ENCODE peak calls at places on chromosome 3, in six cellular contexts. T, N, R, K, A and Z are unnamed samples.

GRCh38 chr3:104711435-104711834 is 655.3 kb upstream of the ALCAM start:
- DNase-seq in T (no peak), N (no peak), R (no peak), K (no peak), A (no peak), Z (no peak)

GRCh38 chr3:128070898-128071591 is 18.8 kb downstream of the SEC61A1 start:
- DNase-seq in T (no peak), N (no peak), R (no peak), K (no peak), A (no peak), Z (no peak)

GRCh38 chr3:136512391-136512790 is 239.8 kb downstream of the STAG1 start:
- DNase-seq in T (no peak), N (no peak), R (no peak), K (no peak), A (no peak), Z (no peak)

GRCh38 chr3:172760406-172760805 is 9.9 kb downstream of the ECT2 start:
- DNase-seq in T (no peak), N (no peak), R (no peak), K (no peak), A (no peak), Z (no peak)

GRCh38 chr3:138768126-138768525 is 66.6 kb downstream of the PIK3CB start:
- DNase-seq in T (no peak), N (no peak), R (no peak), K (peak; percentile 32), A (no peak), Z (no peak)

GRCh38 chr3:127027811-127028548 is 45.1 kb downstream of the PLXNA1 start:
- DNase-seq in T (peak; percentile 74), N (no peak), R (no peak), K (no peak), A (no peak), Z (no peak)

GRCh38 chr3:112813723-112814171 is 32.9 kb downstream of the CD200R1L start:
- DNase-seq in T (no peak), N (no peak), R (no peak), K (no peak), A (no peak), Z (no peak)

GRCh38 chr3:180408654-180409053 is 193.3 kb upstream of the TTC14 start:
- DNase-seq in T (no peak), N (no peak), R (no peak), K (no peak), A (no peak), Z (no peak)

GRCh38 chr3:152574461-152575079 is 260.4 kb upstream of the P2RY1 start:
- DNase-seq in T (peak; percentile 29), N (peak; percentile 18), R (no peak), K (peak; percentile 38), A (peak; percentile 69), Z (no peak)

GRCh38 chr3:112629425-112629824 is 11.5 kb downstream of the CCDC80 start:
- DNase-seq in T (peak; percentile 44), N (no peak), R (no peak), K (peak; percentile 28), A (no peak), Z (no peak)

GRCh38 chr3:82364827-82365226 is 603.4 kb upstream of the GBE1 start:
- DNase-seq in T (no peak), N (no peak), R (no peak), K (no peak), A (no peak), Z (no peak)

GRCh38 chr3:72127843-72128242 is 342.9 kb upstream of the PROK2 start:
- DNase-seq in T (no peak), N (no peak), R (no peak), K (no peak), A (no peak), Z (no peak)

GRCh38 chr3:130941793-130942192 is 47.9 kb downstream of the ATP2C1 start:
- DNase-seq in T (no peak), N (no peak), R (no peak), K (no peak), A (no peak), Z (no peak)

GRCh38 chr3:126395846-126396513 is 1.3 kb downstream of the CFAP100 start:
- DNase-seq in T (no peak), N (no peak), R (peak; percentile 27), K (no peak), A (no peak), Z (no peak)

GRCh38 chr3:5822843-5823242 is 635.3 kb downstream of the EDEM1 start:
- DNase-seq in T (no peak), N (no peak), R (no peak), K (no peak), A (no peak), Z (no peak)

GRCh38 chr3:106913111-106913698 is 464.0 kb upstream of the CCDC54 start:
- DNase-seq in T (no peak), N (no peak), R (no peak), K (no peak), A (no peak), Z (no peak)

GRCh38 chr3:132267594-132267993 is 49.6 kb upstream of the ACP3 start:
- DNase-seq in T (no peak), N (no peak), R (no peak), K (no peak), A (no peak), Z (no peak)

GRCh38 chr3:50442940-50443579 is 60.4 kb downstream of the CACNA2D2 start:
- DNase-seq in T (peak; percentile 22), N (no peak), R (no peak), K (no peak), A (no peak), Z (no peak)

GRCh38 chr3:118029049-118029448 is 1005.6 kb downstream of the IGSF11 start:
- DNase-seq in T (no peak), N (no peak), R (no peak), K (no peak), A (no peak), Z (no peak)
- H3K9me3 ChIP-seq in T (peaks cover 8% of the 10 kb centered on the region), N (no peaks in the 10 kb centered on the region), R (no peaks in the 10 kb centered on the region), K (no peaks in the 10 kb centered on the region), A (peaks cover 29% of the 10 kb centered on the region), Z (no peaks in the 10 kb centered on the region)

GRCh38 chr3:44722103-44722401 is 7.4 kb upstream of the ZNF501 start:
- DNase-seq in T (no peak), N (no peak), R (no peak), K (no peak), A (no peak), Z (no peak)
- H3K9me3 ChIP-seq in T (peaks cover 80% of the 10 kb centered on the region), N (peaks cover 60% of the 10 kb centered on the region), R (no peaks in the 10 kb centered on the region), K (peaks cover 46% of the 10 kb centered on the region), A (peaks cover 97% of the 10 kb centered on the region), Z (peaks cover 51% of the 10 kb centered on the region)

GRCh38 chr3:33526787-33527186 is 86.6 kb upstream of the UBP1 start:
- DNase-seq in T (no peak), N (no peak), R (no peak), K (no peak), A (no peak), Z (no peak)
- H3K9me3 ChIP-seq in T (peaks cover 10% of the 10 kb centered on the region), N (no peaks in the 10 kb centered on the region), R (no peaks in the 10 kb centered on the region), K (no peaks in the 10 kb centered on the region), A (peaks cover 12% of the 10 kb centered on the region), Z (peaks cover 5% of the 10 kb centered on the region)

GRCh38 chr3:31654998-31655397 is 122.3 kb downstream of the STT3B start:
- DNase-seq in T (no peak), N (no peak), R (no peak), K (no peak), A (no peak), Z (no peak)
- H3K9me3 ChIP-seq in T (peaks cover 73% of the 10 kb centered on the region), N (peaks cover 41% of the 10 kb centered on the region), R (peaks cover 3% of the 10 kb centered on the region), K (peaks cover 11% of the 10 kb centered on the region), A (peaks cover 59% of the 10 kb centered on the region), Z (peaks cover 29% of the 10 kb centered on the region)

GRCh38 chr3:199815-200214 is 3.3 kb downstream of the CHL1 start:
- DNase-seq in T (no peak), N (no peak), R (no peak), K (no peak), A (no peak), Z (no peak)
- H3K9me3 ChIP-seq in T (no peaks in the 10 kb centered on the region), N (no peaks in the 10 kb centered on the region), R (no peaks in the 10 kb centered on the region), K (peaks cover 31% of the 10 kb centered on the region), A (no peaks in the 10 kb centered on the region), Z (no peaks in the 10 kb centered on the region)

GRCh38 chr3:189001559-189001958 is 170.2 kb upstream of the TPRG1 start:
- DNase-seq in T (no peak), N (no peak), R (no peak), K (peak; percentile 34), A (no peak), Z (no peak)
- H3K9me3 ChIP-seq in T (no peaks in the 10 kb centered on the region), N (no peaks in the 10 kb centered on the region), R (no peaks in the 10 kb centered on the region), K (no peaks in the 10 kb centered on the region), A (no peaks in the 10 kb centered on the region), Z (no peaks in the 10 kb centered on the region)